ENCODE peak calls at places on chromosomes 5 and 9, in seven cellular contexts. One of them, this sample, is unnamed.

GRCh38 chr5:127963233-127963632 is 120.3 kb upstream of the SLC12A2 start:
- DNase-seq in AG09309: no peak
- DNase-seq in endodermal cell: no peak
- DNase-seq in cardiac fibroblast: no peak
- DNase-seq in esophagus muscularis mucosa: no peak
- DNase-seq in WERI-Rb-1: no peak
- DNase-seq in heart left ventricle: no peak
- DNase-seq in this sample: no peak

GRCh38 chr9:121718063-121718462 is 66.6 kb downstream of the DAB2IP start:
- DNase-seq in AG09309: no peak
- DNase-seq in endodermal cell: peak; percentile 61
- DNase-seq in cardiac fibroblast: no peak
- DNase-seq in esophagus muscularis mucosa: no peak
- DNase-seq in WERI-Rb-1: no peak
- DNase-seq in heart left ventricle: peak; percentile 68
- DNase-seq in this sample: no peak

GRCh38 chr9:79642671-79643070 is 70.9 kb downstream of the TLE4 start:
- DNase-seq in AG09309: no peak
- DNase-seq in endodermal cell: no peak
- DNase-seq in cardiac fibroblast: no peak
- DNase-seq in esophagus muscularis mucosa: no peak
- DNase-seq in WERI-Rb-1: no peak
- DNase-seq in heart left ventricle: no peak
- DNase-seq in this sample: no peak

GRCh38 chr9:120783611-120784047 is 9.6 kb downstream of the FBXW2 start:
- DNase-seq in AG09309: peak; percentile 85
- DNase-seq in endodermal cell: no peak
- DNase-seq in cardiac fibroblast: peak; percentile 71
- DNase-seq in esophagus muscularis mucosa: no peak
- DNase-seq in WERI-Rb-1: no peak
- DNase-seq in heart left ventricle: no peak
- DNase-seq in this sample: peak; percentile 60

GRCh38 chr5:113232667-113233066 is 202.1 kb downstream of the TSSK1B start:
- DNase-seq in AG09309: no peak
- DNase-seq in endodermal cell: no peak
- DNase-seq in cardiac fibroblast: peak; percentile 42
- DNase-seq in esophagus muscularis mucosa: peak; percentile 70
- DNase-seq in WERI-Rb-1: peak; percentile 66
- DNase-seq in heart left ventricle: peak; percentile 42
- DNase-seq in this sample: no peak

GRCh38 chr9:116243708-116244107 is 90.1 kb downstream of the PAPPA start:
- DNase-seq in AG09309: no peak
- DNase-seq in endodermal cell: no peak
- DNase-seq in cardiac fibroblast: no peak
- DNase-seq in esophagus muscularis mucosa: no peak
- DNase-seq in WERI-Rb-1: no peak
- DNase-seq in heart left ventricle: no peak
- DNase-seq in this sample: no peak

GRCh38 chr5:149438711-149439132 is 59.6 kb upstream of the IL17B start:
- DNase-seq in AG09309: no peak
- DNase-seq in endodermal cell: no peak
- DNase-seq in cardiac fibroblast: peak; percentile 47
- DNase-seq in esophagus muscularis mucosa: no peak
- DNase-seq in WERI-Rb-1: peak; percentile 43
- DNase-seq in heart left ventricle: no peak
- DNase-seq in this sample: no peak

GRCh38 chr5:139662617-139663016 is 14.5 kb downstream of the CXXC5 start:
- DNase-seq in AG09309: no peak
- DNase-seq in endodermal cell: no peak
- DNase-seq in cardiac fibroblast: no peak
- DNase-seq in esophagus muscularis mucosa: no peak
- DNase-seq in WERI-Rb-1: no peak
- DNase-seq in heart left ventricle: peak; percentile 27
- DNase-seq in this sample: no peak

GRCh38 chr5:133307275-133307674 is 255.5 kb downstream of the HSPA4 start:
- DNase-seq in AG09309: no peak
- DNase-seq in endodermal cell: no peak
- DNase-seq in cardiac fibroblast: no peak
- DNase-seq in esophagus muscularis mucosa: no peak
- DNase-seq in WERI-Rb-1: no peak
- DNase-seq in heart left ventricle: no peak
- DNase-seq in this sample: no peak

GRCh38 chr9:92253656-92254055 is 39.8 kb downstream of the IARS1 start:
- DNase-seq in AG09309: no peak
- DNase-seq in endodermal cell: no peak
- DNase-seq in cardiac fibroblast: no peak
- DNase-seq in esophagus muscularis mucosa: no peak
- DNase-seq in WERI-Rb-1: no peak
- DNase-seq in heart left ventricle: no peak
- DNase-seq in this sample: no peak

GRCh38 chr5:150302301-150303069 is at the start of gene ARSI:
- DNase-seq in AG09309: peak; percentile 21
- DNase-seq in endodermal cell: peak; percentile 94
- DNase-seq in cardiac fibroblast: peak; percentile 19
- DNase-seq in esophagus muscularis mucosa: no peak
- DNase-seq in WERI-Rb-1: no peak
- DNase-seq in heart left ventricle: peak; percentile 55
- DNase-seq in this sample: no peak

GRCh38 chr5:61823796-61824195 is 482.2 kb upstream of the KIF2A start:
- DNase-seq in AG09309: no peak
- DNase-seq in endodermal cell: no peak
- DNase-seq in cardiac fibroblast: no peak
- DNase-seq in esophagus muscularis mucosa: no peak
- DNase-seq in WERI-Rb-1: peak; percentile 20
- DNase-seq in heart left ventricle: no peak
- DNase-seq in this sample: no peak

GRCh38 chr9:91077624-91078023 is 276.0 kb downstream of the SYK start:
- DNase-seq in AG09309: no peak
- DNase-seq in endodermal cell: no peak
- DNase-seq in cardiac fibroblast: no peak
- DNase-seq in esophagus muscularis mucosa: no peak
- DNase-seq in WERI-Rb-1: no peak
- DNase-seq in heart left ventricle: no peak
- DNase-seq in this sample: no peak

GRCh38 chr5:16561660-16562059 is 55.1 kb downstream of the RETREG1 start:
- DNase-seq in AG09309: no peak
- DNase-seq in endodermal cell: no peak
- DNase-seq in cardiac fibroblast: no peak
- DNase-seq in esophagus muscularis mucosa: no peak
- DNase-seq in WERI-Rb-1: no peak
- DNase-seq in heart left ventricle: no peak
- DNase-seq in this sample: no peak
- H3K4me3 ChIP-seq in AG09309: no peak overlapping the region
- H3K4me3 ChIP-seq in endodermal cell: no peak overlapping the region
- H3K4me3 ChIP-seq in cardiac fibroblast: no peak overlapping the region
- H3K4me3 ChIP-seq in esophagus muscularis mucosa: no peak overlapping the region
- H3K4me3 ChIP-seq in WERI-Rb-1: no peak overlapping the region
- H3K4me3 ChIP-seq in heart left ventricle: no peak overlapping the region
- H3K4me3 ChIP-seq in this sample: no peak overlapping the region

GRCh38 chr9:99816392-99816791 is 5.3 kb upstream of the NR4A3 start:
- DNase-seq in AG09309: no peak
- DNase-seq in endodermal cell: no peak
- DNase-seq in cardiac fibroblast: no peak
- DNase-seq in esophagus muscularis mucosa: no peak
- DNase-seq in WERI-Rb-1: no peak
- DNase-seq in heart left ventricle: no peak
- DNase-seq in this sample: no peak

GRCh38 chr9:99811172-99811571 is 10.5 kb upstream of the NR4A3 start:
- DNase-seq in AG09309: no peak
- DNase-seq in endodermal cell: no peak
- DNase-seq in cardiac fibroblast: no peak
- DNase-seq in esophagus muscularis mucosa: no peak
- DNase-seq in WERI-Rb-1: no peak
- DNase-seq in heart left ventricle: no peak
- DNase-seq in this sample: no peak

GRCh38 chr9:99811598-99812383 is 9.9 kb upstream of the NR4A3 start:
- DNase-seq in AG09309: no peak
- DNase-seq in endodermal cell: no peak
- DNase-seq in cardiac fibroblast: no peak
- DNase-seq in esophagus muscularis mucosa: no peak
- DNase-seq in WERI-Rb-1: no peak
- DNase-seq in heart left ventricle: no peak
- DNase-seq in this sample: no peak

GRCh38 chr9:99814359-99814758 is 7.3 kb upstream of the NR4A3 start:
- DNase-seq in AG09309: no peak
- DNase-seq in endodermal cell: no peak
- DNase-seq in cardiac fibroblast: no peak
- DNase-seq in esophagus muscularis mucosa: no peak
- DNase-seq in WERI-Rb-1: no peak
- DNase-seq in heart left ventricle: no peak
- DNase-seq in this sample: no peak

GRCh38 chr9:99813739-99814138 is 7.9 kb upstream of the NR4A3 start:
- DNase-seq in AG09309: no peak
- DNase-seq in endodermal cell: no peak
- DNase-seq in cardiac fibroblast: no peak
- DNase-seq in esophagus muscularis mucosa: no peak
- DNase-seq in WERI-Rb-1: no peak
- DNase-seq in heart left ventricle: no peak
- DNase-seq in this sample: no peak
- TF ChIP-seq CTCF in AG09309: no peak
- TF ChIP-seq CTCF in endodermal cell: peak; percentile 48
- TF ChIP-seq CTCF in cardiac fibroblast: no peak
- TF ChIP-seq CTCF in esophagus muscularis mucosa: no peak
- TF ChIP-seq CTCF in WERI-Rb-1: no peak
- TF ChIP-seq CTCF in heart left ventricle: no peak
- TF ChIP-seq CTCF in this sample: no peak

GRCh38 chr9:96566401-96567202 is 53.0 kb downstream of the CDC14B start:
- DNase-seq in AG09309: no peak
- DNase-seq in endodermal cell: peak; percentile 95
- DNase-seq in cardiac fibroblast: peak; percentile 58
- DNase-seq in esophagus muscularis mucosa: peak; percentile 93
- DNase-seq in WERI-Rb-1: peak; percentile 77
- DNase-seq in heart left ventricle: peak; percentile 77
- DNase-seq in this sample: peak; percentile 33

GRCh38 chr9:96564217-96564616 is 55.4 kb downstream of the CDC14B start:
- DNase-seq in AG09309: no peak
- DNase-seq in endodermal cell: no peak
- DNase-seq in cardiac fibroblast: no peak
- DNase-seq in esophagus muscularis mucosa: no peak
- DNase-seq in WERI-Rb-1: no peak
- DNase-seq in heart left ventricle: no peak
- DNase-seq in this sample: no peak

GRCh38 chr9:96567203-96567700 is 52.4 kb downstream of the CDC14B start:
- DNase-seq in AG09309: no peak
- DNase-seq in endodermal cell: no peak
- DNase-seq in cardiac fibroblast: peak; percentile 43
- DNase-seq in esophagus muscularis mucosa: no peak
- DNase-seq in WERI-Rb-1: no peak
- DNase-seq in heart left ventricle: no peak
- DNase-seq in this sample: no peak

GRCh38 chr9:96565684-96566360 is 53.8 kb downstream of the CDC14B start:
- DNase-seq in AG09309: no peak
- DNase-seq in endodermal cell: no peak
- DNase-seq in cardiac fibroblast: peak; percentile 47
- DNase-seq in esophagus muscularis mucosa: no peak
- DNase-seq in WERI-Rb-1: no peak
- DNase-seq in heart left ventricle: no peak
- DNase-seq in this sample: peak; percentile 22
- H3K4me3 ChIP-seq in AG09309: peak overlapping the region; percentile 71
- H3K4me3 ChIP-seq in endodermal cell: peak overlapping the region; percentile 84
- H3K4me3 ChIP-seq in cardiac fibroblast: peak overlapping the region; percentile 67
- H3K4me3 ChIP-seq in esophagus muscularis mucosa: peak overlapping the region; percentile 91
- H3K4me3 ChIP-seq in WERI-Rb-1: no peak overlapping the region
- H3K4me3 ChIP-seq in heart left ventricle: peak overlapping the region; percentile 80
- H3K4me3 ChIP-seq in this sample: peak overlapping the region; percentile 77

DNA sequence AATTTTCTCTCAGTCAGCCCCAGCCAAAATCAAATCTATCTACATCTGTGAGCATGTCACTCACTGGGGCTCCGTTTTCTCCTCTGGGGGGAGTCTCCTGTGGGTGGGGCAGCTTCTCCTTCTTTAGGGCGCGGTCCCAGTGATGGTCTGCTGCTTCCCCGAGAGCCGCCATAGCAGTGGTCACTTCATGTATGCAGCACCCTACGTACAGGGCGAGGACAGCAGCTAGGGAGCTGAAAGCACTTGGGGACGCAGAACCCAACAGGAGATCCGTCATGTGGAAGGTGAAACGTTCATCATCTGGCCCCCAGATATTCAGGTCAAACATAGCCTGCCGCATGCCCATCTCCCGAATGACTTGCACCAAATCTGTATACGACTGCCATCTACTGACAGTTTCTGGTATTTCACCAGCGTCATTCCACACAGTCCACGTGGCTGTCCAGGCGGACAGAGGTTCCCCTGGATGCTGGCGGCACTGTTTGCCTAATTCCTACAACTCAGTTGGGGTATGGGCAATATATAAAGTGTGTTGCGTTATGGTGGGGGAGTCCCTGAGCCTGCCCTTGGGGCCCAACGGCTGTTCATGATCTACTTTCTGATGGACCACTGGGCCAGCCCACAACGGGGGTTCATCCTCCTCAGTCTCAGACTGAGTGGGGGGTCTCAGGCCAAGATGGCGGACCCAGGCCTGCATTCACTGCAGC is 795.0 kb downstream of the EFNA5 start:
- DNase-seq in AG09309: no peak
- DNase-seq in endodermal cell: peak; percentile 91
- DNase-seq in cardiac fibroblast: peak; percentile 72
- DNase-seq in esophagus muscularis mucosa: no peak
- DNase-seq in WERI-Rb-1: peak; percentile 71
- DNase-seq in heart left ventricle: no peak
- DNase-seq in this sample: no peak
- TF ChIP-seq CTCF in AG09309: peak; percentile 65
- TF ChIP-seq CTCF in endodermal cell: peak; percentile 75
- TF ChIP-seq CTCF in cardiac fibroblast: peak; percentile 62
- TF ChIP-seq CTCF in esophagus muscularis mucosa: no peak
- TF ChIP-seq CTCF in WERI-Rb-1: peak; percentile 72
- TF ChIP-seq CTCF in heart left ventricle: peak; percentile 54
- TF ChIP-seq CTCF in this sample: peak; percentile 62

DNA sequence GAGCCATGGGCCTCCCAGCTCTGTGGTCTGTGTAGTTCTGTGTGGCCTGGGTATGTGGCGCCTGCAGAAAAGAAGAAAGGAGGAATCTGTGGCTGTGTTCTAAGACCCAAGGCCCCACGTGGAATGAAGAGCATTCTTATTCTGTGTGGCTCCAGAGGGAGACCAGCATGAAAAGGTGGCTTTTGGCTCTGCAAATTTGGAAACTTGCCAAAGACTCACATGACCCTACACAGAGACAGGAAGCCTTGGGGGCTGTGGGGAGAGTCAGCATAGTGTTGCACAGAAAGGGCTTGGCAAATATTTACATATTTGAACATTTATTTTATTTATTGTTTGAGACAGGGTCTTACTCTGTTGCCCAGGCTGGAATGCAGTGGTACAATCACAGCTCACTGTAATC is 193.3 kb downstream of the TMEM38B start:
- DNase-seq in AG09309: no peak
- DNase-seq in endodermal cell: no peak
- DNase-seq in cardiac fibroblast: no peak
- DNase-seq in esophagus muscularis mucosa: peak; percentile 68
- DNase-seq in WERI-Rb-1: no peak
- DNase-seq in heart left ventricle: no peak
- DNase-seq in this sample: no peak
- H3K4me3 ChIP-seq in AG09309: no peak overlapping the region
- H3K4me3 ChIP-seq in endodermal cell: no peak overlapping the region
- H3K4me3 ChIP-seq in cardiac fibroblast: no peak overlapping the region
- H3K4me3 ChIP-seq in esophagus muscularis mucosa: no peak overlapping the region
- H3K4me3 ChIP-seq in WERI-Rb-1: no peak overlapping the region
- H3K4me3 ChIP-seq in heart left ventricle: no peak overlapping the region
- H3K4me3 ChIP-seq in this sample: no peak overlapping the region

This sample was measured in epithelial cell of proximal tubule.